ENCODE peak calls at places on chromosomes 3 and 15, in four cellular contexts. G is activated T-cell treated with anti-CD3 and anti-CD28 coated beads, Interleukin-2, amount 50 U/mL, for 24 hours; S is GM03348; U is NCI-H774. I is an unnamed sample.

GRCh38 chr15:36775209-36775608 is 195.8 kb downstream of the CDIN1 start:
- DNase-seq in G (no peak), S (no peak), U (no peak), I (no peak)

GRCh38 chr3:16897254-16897926 is 12.6 kb downstream of the PLCL2 start:
- DNase-seq in G (no peak), S (no peak), U (peak; percentile 24), I (no peak)

GRCh38 chr3:151912041-151912440 is 38.6 kb downstream of the SUCNR1 start:
- DNase-seq in G (no peak), S (peak; percentile 44), U (no peak), I (no peak)

GRCh38 chr15:84685304-84685703 is 27.3 kb upstream of the NMB start:
- DNase-seq in G (no peak), S (peak; percentile 70), U (no peak), I (peak; percentile 69)

GRCh38 chr3:13671536-13672233 is 122.8 kb downstream of the FBLN2 start:
- DNase-seq in G (no peak), S (no peak), U (no peak), I (no peak)

GRCh38 chr15:101458158-101458895 is 31.2 kb downstream of the PCSK6 start:
- DNase-seq in G (no peak), S (no peak), U (no peak), I (no peak)

GRCh38 chr3:69248394-69248793 is 126.0 kb upstream of the LMOD3 start:
- DNase-seq in G (no peak), S (no peak), U (no peak), I (no peak)

GRCh38 chr3:19822805-19823204 is 111.2 kb downstream of the EFHB start:
- DNase-seq in G (no peak), S (no peak), U (no peak), I (no peak)

GRCh38 chr3:41286305-41286704 is 87.0 kb downstream of the CTNNB1 start:
- DNase-seq in G (no peak), S (no peak), U (no peak), I (no peak)

GRCh38 chr3:197802505-197803459 is 11.7 kb downstream of the LRCH3 start:
- DNase-seq in G (no peak), S (no peak), U (no peak), I (no peak)

GRCh38 chr3:171453175-171453868 is 6.9 kb downstream of the TNIK start:
- DNase-seq in G (no peak), S (no peak), U (no peak), I (no peak)

GRCh38 chr3:77693147-77693546 is 653.2 kb downstream of the ROBO2 start:
- DNase-seq in G (no peak), S (no peak), U (no peak), I (no peak)

GRCh38 chr3:87771338-87772059 is 287.3 kb downstream of the CGGBP1 start:
- DNase-seq in G (peak; percentile 39), S (peak; percentile 44), U (no peak), I (peak; percentile 47)

I was measured in myocyte.